ENCODE peak calls at places on chromosomes 4 and X, in four cellular contexts. G is stomach, F is A549, B is left ventricle myocardium inferior. Y is an unnamed sample.

GRCh38 chr4:177448850-177449249 is 6.6 kb upstream of the AGA start:
- DNase-seq in B (no peak), F (no peak), G (no peak), Y (no peak)

GRCh38 chr4:56804551-56804950 is 16.9 kb downstream of the SPINK2 start:
- DNase-seq in B (no peak), G (no peak), F (no peak), Y (no peak)

GRCh38 chr4:99120501-99120900 is 23.6 kb downstream of the ADH4 start:
- DNase-seq in G (no peak), B (no peak), F (no peak), Y (no peak)

GRCh38 chrX:104806346-104806745 is 240.3 kb downstream of the IL1RAPL2 start:
- DNase-seq in G (no peak), B (no peak), F (no peak), Y (no peak)

GRCh38 chr4:41258783-41259182 is 2.1 kb downstream of the UCHL1 start:
- DNase-seq in B (no peak), F (peak; percentile 70), G (no peak), Y (no peak)

GRCh38 chr4:139609647-139610046 is 53.6 kb upstream of the SETD7 start:
- DNase-seq in B (no peak), F (peak; percentile 53), G (no peak), Y (no peak)

GRCh38 chr4:186326391-186326790 is 60.4 kb downstream of the F11 start:
- DNase-seq in G (no peak), F (no peak), B (no peak), Y (no peak)

GRCh38 chrX:42432552-42432951 is 345.4 kb downstream of the PPP1R2C start:
- DNase-seq in F (no peak), B (no peak), G (no peak), Y (no peak)

GRCh38 chr4:10018818-10019438 is 2.4 kb downstream of the SLC2A9 start:
- DNase-seq in B (peak; percentile 99), F (peak; percentile 79), G (peak; percentile 95), Y (peak; percentile 98)

GRCh38 chr4:154344686-154345085 is 146.9 kb downstream of the DCHS2 start:
- DNase-seq in G (no peak), B (no peak), F (peak; percentile 3), Y (no peak)

GRCh38 chr4:81652069-81652478 is 180.4 kb upstream of the RASGEF1B start:
- DNase-seq in F (no peak), B (no peak), G (no peak), Y (no peak)

GRCh38 chr4:112813790-112814189 is 176.8 kb downstream of the LARP7 start:
- DNase-seq in B (no peak), G (no peak), F (no peak), Y (no peak)

GRCh38 chrX:358651-359143 is 28.0 kb downstream of the PPP2R3B start:
- DNase-seq in G (no peak), B (no peak), F (no peak), Y (no peak)

GRCh38 chr4:180642732-180643131 is 1600.5 kb upstream of the TENM3 start:
- DNase-seq in G (no peak), F (no peak), B (no peak), Y (no peak)

GRCh38 chr4:2066011-2066551 is 7.0 kb downstream of the NAT8L start:
- DNase-seq in B (no peak), F (no peak), G (no peak), Y (peak; percentile 41)

GRCh38 chrX:1500701-1501624 is 36.0 kb downstream of the P2RY8 start:
- DNase-seq in G (no peak), F (no peak), B (no peak), Y (no peak)

GRCh38 chr4:42768125-42768748 is 111.3 kb upstream of the ATP8A1 start:
- DNase-seq in F (no peak), B (no peak), G (no peak), Y (no peak)

GRCh38 chr4:128068927-128069326 is 7.8 kb downstream of the LARP1B start:
- DNase-seq in F (peak; percentile 72), B (no peak), G (no peak), Y (no peak)

GRCh38 chr4:25207997-25208396 is 25.8 kb upstream of the PI4K2B start:
- DNase-seq in G (no peak), F (no peak), B (no peak), Y (no peak)

GRCh38 chr4:129113919-129114318 is 18.0 kb downstream of the C4orf33 start:
- DNase-seq in G (no peak), F (no peak), B (no peak), Y (no peak)

GRCh38 chr4:179817317-179817716 is 2375.1 kb upstream of the AGA start:
- DNase-seq in F (no peak), B (no peak), G (no peak), Y (no peak)

GRCh38 chr4:104989363-104989762 is 157.3 kb upstream of the TET2 start:
- DNase-seq in G (no peak), B (no peak), F (no peak), Y (no peak)

GRCh38 chr4:169198167-169198566 is 72.6 kb downstream of the SH3RF1 start:
- DNase-seq in B (no peak), F (no peak), G (no peak), Y (no peak)

GRCh38 chr4:38386011-38386551 is 277.9 kb upstream of the KLF3 start:
- DNase-seq in B (no peak), G (no peak), F (no peak), Y (no peak)

GRCh38 chr4:38383646-38384121 is 280.3 kb upstream of the KLF3 start:
- DNase-seq in B (no peak), G (no peak), F (no peak), Y (no peak)

GRCh38 chr4:38385286-38386010 is 278.6 kb upstream of the KLF3 start:
- DNase-seq in B (no peak), F (peak; percentile 41), G (no peak), Y (no peak)

GRCh38 chr4:38386654-38387188 is 277.3 kb upstream of the KLF3 start:
- DNase-seq in G (no peak), B (no peak), F (no peak), Y (no peak)

GRCh38 chr4:38384962-38385285 is 279.1 kb upstream of the KLF3 start:
- DNase-seq in F (no peak), G (no peak), B (no peak), Y (no peak)
- H3K27ac ChIP-seq in F (peak overlapping the region; percentile 62), G (peak overlapping the region; percentile 45), B (no peak overlapping the region), Y (no peak overlapping the region)

DNA sequence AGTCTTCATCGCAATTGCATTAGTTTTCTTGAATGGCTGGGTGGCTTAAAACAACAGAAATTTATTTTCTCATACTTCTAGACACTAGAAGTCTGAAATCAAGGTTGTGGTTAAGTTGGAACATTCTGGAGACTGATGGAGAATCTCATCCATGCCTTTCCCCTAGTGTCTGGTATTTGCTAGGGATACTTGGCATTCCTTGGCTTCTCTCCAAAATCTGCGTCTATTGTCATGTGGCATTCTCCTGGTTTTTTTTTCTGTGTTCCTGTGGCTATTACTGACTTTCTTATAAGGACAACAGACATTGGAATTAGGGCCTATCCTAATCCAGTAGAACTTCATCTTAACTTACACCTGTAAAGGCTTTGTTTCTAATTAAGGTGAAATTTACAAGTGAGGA is 272.8 kb upstream of the EPHA5 start:
- DNase-seq in G (no peak), F (peak; percentile 69), B (no peak), Y (no peak)
- TF ChIP-seq CTCF in G (no peak), F (no peak), B (no peak), Y (no peak)

GRCh38 chr4:8281519-8282133 is 12.1 kb downstream of the HTRA3 start:
- DNase-seq in F (no peak), B (peak; percentile 81), G (no peak), Y (peak; percentile 59)

GRCh38 chr4:8280158-8280875 is 10.8 kb downstream of the HTRA3 start:
- DNase-seq in G (no peak), B (peak; percentile 9), F (no peak), Y (no peak)

GRCh38 chr4:8279321-8280157 is 10.0 kb downstream of the HTRA3 start:
- DNase-seq in B (peak; percentile 11), G (no peak), F (no peak), Y (no peak)

GRCh38 chr4:8282134-8282641 is 12.6 kb downstream of the HTRA3 start:
- DNase-seq in G (no peak), F (no peak), B (peak; percentile 8), Y (no peak)

DNA sequence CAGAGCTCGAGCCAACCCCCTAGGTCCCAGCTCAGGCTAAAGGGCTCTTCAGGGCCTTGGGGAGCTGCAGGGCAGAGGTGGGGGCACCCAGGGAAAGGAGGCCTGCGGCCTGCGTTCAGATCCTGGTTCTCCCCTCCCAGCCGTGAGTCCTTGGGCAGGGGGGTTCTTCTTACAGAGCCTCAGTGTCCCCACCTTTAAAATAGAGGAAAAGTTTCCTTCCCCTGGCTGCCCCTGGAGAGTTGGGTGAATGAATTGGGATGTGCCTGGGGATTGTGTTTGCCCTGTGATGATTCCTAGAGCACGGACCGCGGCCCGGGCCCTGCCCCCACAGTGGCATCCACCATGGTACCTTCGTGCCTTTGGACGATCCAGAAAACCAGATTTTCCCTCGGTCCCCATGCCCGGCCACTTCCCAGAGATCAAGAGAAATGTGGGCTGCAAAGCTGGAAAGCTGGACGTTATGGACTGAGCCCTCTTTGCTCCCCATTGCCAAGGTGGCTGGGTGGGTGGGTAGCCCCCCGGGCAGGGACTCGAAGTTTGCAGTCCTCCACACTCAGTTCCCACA is 11.4 kb downstream of the HTRA3 start:
- DNase-seq in B (peak; percentile 5), G (no peak), F (no peak), Y (no peak)
- H3K27ac ChIP-seq in B (peak overlapping the region; percentile 66), G (no peak overlapping the region), F (no peak overlapping the region), Y (no peak overlapping the region)

DNA sequence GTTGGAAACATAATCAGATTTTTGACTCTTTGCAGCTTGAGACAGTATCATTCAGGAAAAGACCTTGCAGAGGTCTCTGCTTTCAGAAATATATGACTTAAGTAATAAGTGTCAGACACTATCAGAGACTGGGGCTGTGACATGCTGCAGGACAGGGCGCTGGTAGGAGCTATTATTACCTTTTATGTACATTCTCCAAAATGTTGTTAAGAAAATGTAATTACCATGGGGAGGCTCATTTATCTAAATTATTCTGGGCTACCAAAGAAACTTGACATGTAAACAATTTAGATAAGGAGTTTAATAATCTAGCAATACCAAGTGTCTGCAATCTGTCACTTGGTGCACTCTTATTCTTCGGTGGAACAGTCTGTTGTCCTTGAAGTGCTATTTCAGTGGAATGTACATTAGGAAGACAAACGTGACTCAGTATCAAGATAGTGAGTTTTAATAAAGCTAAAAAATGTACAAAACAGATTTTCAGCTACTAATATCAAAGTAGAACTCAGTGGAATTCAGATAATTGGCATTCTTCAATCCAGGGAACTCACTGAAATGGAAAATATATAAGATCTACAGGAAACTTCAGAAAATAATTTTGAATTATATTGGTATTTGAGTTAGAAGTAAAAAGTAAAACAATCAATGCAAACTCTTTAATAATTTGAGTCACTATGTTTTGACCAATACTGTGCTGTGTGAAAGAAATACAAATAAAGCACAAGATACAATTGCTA is 214.5 kb downstream of the KCNIP4 start:
- DNase-seq in G (no peak), B (no peak), F (no peak), Y (no peak)
- TF ChIP-seq CTCF in G (no peak), B (no peak), F (no peak), Y (no peak)

Y was measured in lower lobe of right lung.